ENCODE peak calls at places on chromosomes 13 and 19, in five cellular contexts. I is lung, S is nephron progenitor cell, M is left lung, C is AG09319. A is an unnamed sample.

GRCh38 chr19:21434967-21435544 is 38.1 kb downstream of the ZNF493 start:
- DNase-seq in I (no peak), S (no peak), M (no peak), C (no peak), A (no peak)

GRCh38 chr19:32469796-32470195 is 64.2 kb downstream of the DPY19L3 start:
- DNase-seq in I (no peak), S (no peak), M (no peak), C (no peak), A (no peak)

GRCh38 chr13:114109646-114110045 is 22.8 kb downstream of the RASA3 start:
- DNase-seq in I (no peak), S (no peak), M (peak; percentile 32), C (no peak), A (peak; percentile 69)

GRCh38 chr19:15369594-15369891 is 10.0 kb downstream of the AKAP8 start:
- DNase-seq in I (no peak), S (no peak), M (no peak), C (no peak), A (no peak)

GRCh38 chr13:40148103-40148502 is 492.6 kb downstream of the COG6 start:
- DNase-seq in I (no peak), S (no peak), M (no peak), C (no peak), A (no peak)

GRCh38 chr19:39412100-39412866 is at the start of gene PLEKHG2:
- DNase-seq in I (peak; percentile 96), S (peak; percentile 99), M (peak; percentile 96), C (peak; percentile 100), A (no peak)

GRCh38 chr13:49791214-49791752 is 1.2 kb downstream of the KPNA3 start:
- DNase-seq in I (no peak), S (no peak), M (no peak), C (no peak), A (no peak)

GRCh38 chr19:7894612-7895309 is 6.5 kb downstream of the LRRC8E start:
- DNase-seq in I (peak; percentile 63), S (no peak), M (peak; percentile 59), C (no peak), A (no peak)

GRCh38 chr19:3476830-3477229 is 3.5 kb downstream of the SMIM24 start:
- DNase-seq in I (no peak), S (no peak), M (no peak), C (no peak), A (no peak)

GRCh38 chr19:3475449-3475848 is 4.9 kb downstream of the SMIM24 start:
- DNase-seq in I (no peak), S (no peak), M (no peak), C (no peak), A (no peak)

GRCh38 chr19:3478409-3479176 is 1.7 kb downstream of the SMIM24 start:
- DNase-seq in I (no peak), S (no peak), M (no peak), C (no peak), A (no peak)

GRCh38 chr19:3479177-3479818 is 1.0 kb downstream of the SMIM24 start:
- DNase-seq in I (no peak), S (peak; percentile 41), M (no peak), C (no peak), A (no peak)

GRCh38 chr19:3477506-3477905 is 2.8 kb downstream of the SMIM24 start:
- DNase-seq in I (no peak), S (no peak), M (no peak), C (no peak), A (no peak)
- TF ChIP-seq CTCF in I (no peak), S (no peak), M (no peak), C (no peak), A (no peak)

DNA sequence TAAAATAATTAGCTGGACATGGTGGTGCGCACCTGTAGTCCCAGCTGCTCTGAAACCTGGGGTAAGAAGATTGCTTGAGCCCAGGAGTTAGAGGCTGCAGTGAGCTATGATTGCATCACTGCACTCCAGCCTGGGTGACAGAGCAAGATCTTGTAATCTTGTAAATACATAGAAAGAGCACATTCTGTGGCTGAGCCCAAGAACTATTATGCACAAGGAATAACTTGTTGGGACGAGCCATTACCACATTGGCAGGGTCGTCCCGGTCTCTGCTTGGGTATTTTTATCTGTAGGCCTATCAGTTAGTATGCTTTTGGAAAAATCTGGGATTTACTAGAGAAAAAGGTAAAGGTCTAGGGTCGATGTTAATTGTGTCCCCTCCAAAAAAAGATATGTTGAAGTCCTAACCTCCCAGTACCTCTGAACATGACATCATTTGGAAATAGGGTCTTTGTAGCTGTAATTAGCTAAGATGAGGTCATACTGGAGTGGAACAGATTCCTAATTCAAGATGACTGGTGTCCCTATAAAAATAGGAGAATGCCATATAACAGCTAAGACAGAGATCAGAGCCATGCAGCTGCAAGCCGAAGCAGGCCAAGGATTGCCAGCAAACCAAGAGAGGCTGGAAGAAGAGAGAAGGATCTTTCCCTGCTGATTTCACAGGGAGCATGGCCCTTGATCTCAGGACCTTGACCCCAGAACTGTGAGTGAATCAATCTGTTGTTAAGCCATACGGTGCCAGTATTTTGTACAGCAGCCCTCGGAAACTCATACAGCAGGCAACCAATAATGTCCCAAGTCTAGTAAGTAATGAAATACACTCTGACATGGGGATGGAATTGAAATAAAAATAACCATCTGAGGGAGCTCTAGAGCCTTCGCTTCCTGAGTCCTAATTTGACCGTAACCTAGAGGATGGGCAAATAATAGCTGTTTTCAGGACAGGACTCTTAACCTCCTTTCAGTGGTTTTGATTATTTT is 77.0 kb downstream of the TM9SF2 start:
- DNase-seq in I (no peak), S (no peak), M (no peak), C (no peak), A (no peak)
- TF ChIP-seq CTCF in I (no peak), S (no peak), M (no peak), C (peak; percentile 31), A (peak; percentile 75)

DNA sequence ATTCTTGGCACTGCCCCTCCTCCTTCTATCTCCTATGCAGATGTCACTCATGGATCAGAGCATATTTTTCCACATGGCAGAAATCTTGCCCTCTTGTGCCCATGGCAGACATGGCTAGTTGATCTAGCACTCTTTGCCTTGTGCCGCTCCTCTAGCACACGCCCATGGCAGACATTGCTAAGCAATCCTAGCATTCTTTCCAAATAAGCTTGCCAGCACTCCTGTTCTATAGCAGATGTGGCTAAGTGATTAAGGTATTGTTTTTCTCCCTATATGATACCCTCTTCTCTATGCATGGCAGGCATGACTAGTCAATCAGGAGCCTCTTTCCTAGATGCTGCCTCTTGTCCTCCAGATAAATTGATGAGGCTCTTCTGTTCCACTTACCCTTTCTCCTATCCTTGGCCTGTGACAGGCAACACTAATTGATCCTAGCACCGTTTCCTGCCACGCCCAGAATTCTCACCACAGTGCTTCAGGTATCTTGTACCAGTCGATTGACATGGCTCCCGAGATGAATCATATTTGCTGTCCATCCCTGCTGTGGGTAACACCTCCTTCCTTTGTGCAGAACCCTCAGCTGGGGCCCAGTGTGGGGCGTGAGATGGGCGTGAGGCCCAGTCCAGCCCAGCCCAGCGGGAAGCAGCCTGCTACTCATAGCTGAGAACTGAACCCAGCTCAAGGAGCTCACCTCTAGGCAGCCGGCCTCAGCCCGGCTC is 26.9 kb downstream of the TMED1 start:
- DNase-seq in I (no peak), S (no peak), M (no peak), C (no peak), A (no peak)
- TF ChIP-seq CTCF in I (no peak), S (no peak), M (no peak), C (no peak), A (no peak)

GRCh38 chr19:46783670-46784069 is 4.7 kb downstream of the SLC1A5 start:
- DNase-seq in I (no peak), S (no peak), M (no peak), C (no peak), A (no peak)

GRCh38 chr19:46782355-46783019 is 5.9 kb downstream of the SLC1A5 start:
- DNase-seq in I (no peak), S (no peak), M (no peak), C (no peak), A (no peak)

GRCh38 chr19:46785980-46786235 is 2.5 kb downstream of the SLC1A5 start:
- DNase-seq in I (no peak), S (no peak), M (no peak), C (no peak), A (no peak)

GRCh38 chr19:46785054-46785979 is 3.1 kb downstream of the SLC1A5 start:
- DNase-seq in I (no peak), S (no peak), M (no peak), C (no peak), A (no peak)

GRCh38 chr19:46784262-46785053 is 3.9 kb downstream of the SLC1A5 start:
- DNase-seq in I (peak; percentile 90), S (peak; percentile 66), M (peak; percentile 88), C (peak; percentile 96), A (no peak)
- TF ChIP-seq CTCF in I (no peak), S (peak; percentile 21), M (no peak), C (peak; percentile 35), A (peak; percentile 79)

DNA sequence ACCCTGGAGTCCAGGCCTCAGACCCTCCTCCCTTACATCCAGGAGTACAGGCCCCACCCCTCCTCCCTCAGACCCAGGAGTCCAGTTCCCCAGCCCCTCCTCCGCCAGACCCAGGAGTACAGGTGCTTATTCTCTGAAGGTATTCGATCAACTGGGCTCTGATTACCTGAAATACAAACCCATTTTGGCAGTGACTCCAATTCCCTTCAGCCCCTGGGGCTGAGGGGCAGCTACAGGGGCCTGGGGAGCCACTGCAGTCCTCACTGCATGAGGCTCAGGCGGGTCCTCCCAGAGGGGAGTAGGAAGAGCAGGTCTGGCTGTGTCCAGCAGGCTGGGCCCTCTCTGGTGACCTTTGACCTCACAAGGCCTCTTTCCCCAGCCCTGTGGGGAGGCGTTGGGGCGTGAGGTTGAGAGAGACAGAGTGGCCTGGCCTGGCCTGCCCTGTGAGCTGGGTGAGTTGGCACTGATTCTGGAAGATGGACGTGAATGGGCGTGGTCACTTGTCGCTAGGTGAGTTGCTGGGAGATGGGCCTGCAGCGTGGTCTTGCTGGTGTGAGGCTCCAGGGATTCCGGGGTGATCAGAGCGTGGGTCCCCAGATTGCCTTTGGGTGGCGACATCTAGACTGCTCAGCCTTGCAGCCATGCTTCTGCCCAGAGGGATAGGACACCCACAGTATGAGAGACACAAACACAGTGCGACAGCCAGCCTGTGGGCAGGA is 3.1 kb downstream of the BCAT2 start:
- DNase-seq in I (no peak), S (peak; percentile 33), M (no peak), C (no peak), A (no peak)
- TF ChIP-seq CTCF in I (no peak), S (no peak), M (no peak), C (no peak), A (no peak)

GRCh38 chr13:31697290-31697689 is 42.0 kb upstream of the RXFP2 start:
- DNase-seq in I (no peak), S (no peak), M (no peak), C (no peak), A (no peak)

GRCh38 chr13:31703780-31704179 is 35.5 kb upstream of the RXFP2 start:
- DNase-seq in I (no peak), S (no peak), M (no peak), C (no peak), A (no peak)

DNA sequence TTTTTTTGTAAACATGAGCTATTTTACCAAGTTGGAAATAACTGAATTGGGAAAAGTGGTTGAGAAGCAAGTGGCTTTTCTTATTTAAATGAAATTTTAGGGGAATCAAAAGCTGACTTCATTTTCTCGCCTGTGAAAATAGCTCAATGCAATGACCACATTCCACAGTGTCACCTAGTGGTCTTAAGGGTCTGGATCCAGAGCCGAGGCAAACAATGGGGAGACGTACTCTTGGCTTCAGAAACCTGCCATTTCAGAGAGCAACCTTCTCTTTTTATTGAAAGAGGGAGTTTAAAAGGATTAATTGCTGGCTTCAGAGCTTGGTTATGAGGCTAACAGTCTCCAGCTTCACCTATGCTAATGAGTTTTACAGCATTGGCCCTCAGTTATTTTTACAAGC is 39.7 kb upstream of the RXFP2 start:
- DNase-seq in I (no peak), S (no peak), M (no peak), C (no peak), A (no peak)
- TF ChIP-seq CTCF in I (no peak), S (no peak), M (no peak), C (no peak), A (peak; percentile 43)